ENCODE peak calls at places on chromosome 4, in six cellular contexts. E is GM06990, P is cardiac fibroblast, I is ovary, B is OCI-LY7, D is SK-N-DZ. U is an unnamed sample.

GRCh38 chr4:150215601-150216000 is 137.4 kb downstream of the DCLK2 start:
- DNase-seq in E (no peak), P (no peak), I (no peak), B (no peak), D (no peak), U (no peak)

GRCh38 chr4:1195109-1195671 is 22.8 kb upstream of the SPON2 start:
- DNase-seq in E (no peak), P (no peak), I (peak; percentile 25), B (no peak), D (no peak), U (no peak)

GRCh38 chr4:187006189-187006618 is 282.5 kb upstream of the FAT1 start:
- DNase-seq in E (no peak), P (peak; percentile 32), I (no peak), B (no peak), D (no peak), U (no peak)

GRCh38 chr4:145557720-145558119 is 61.5 kb upstream of the MMAA start:
- DNase-seq in E (no peak), P (peak; percentile 84), I (no peak), B (peak; percentile 79), D (peak; percentile 32), U (peak; percentile 61)

GRCh38 chr4:26238782-26239647 is 81.8 kb upstream of the RBPJ start:
- DNase-seq in E (no peak), P (peak; percentile 31), I (no peak), B (no peak), D (peak; percentile 43), U (no peak)

GRCh38 chr4:10183462-10183861 is 66.9 kb upstream of the WDR1 start:
- DNase-seq in E (no peak), P (no peak), I (no peak), B (no peak), D (no peak), U (no peak)

GRCh38 chr4:28225005-28225404 is 1364.4 kb downstream of the STIM2 start:
- DNase-seq in E (no peak), P (peak; percentile 57), I (no peak), B (peak; percentile 6), D (peak; percentile 56), U (no peak)

GRCh38 chr4:129098578-129098977 is 2.6 kb downstream of the C4orf33 start:
- DNase-seq in E (no peak), P (no peak), I (no peak), B (no peak), D (no peak), U (no peak)

GRCh38 chr4:94545296-94545695 is 93.6 kb downstream of the PDLIM5 start:
- DNase-seq in E (no peak), P (peak; percentile 61), I (no peak), B (no peak), D (no peak), U (no peak)

GRCh38 chr4:94678896-94679295 is 78.9 kb upstream of the BMPR1B start:
- DNase-seq in E (no peak), P (no peak), I (no peak), B (no peak), D (no peak), U (no peak)

GRCh38 chr4:7805533-7806079 is 134.1 kb downstream of the AFAP1 start:
- DNase-seq in E (no peak), P (peak; percentile 98), I (no peak), B (no peak), D (no peak), U (no peak)

GRCh38 chr4:157012781-157013180 is 41.2 kb upstream of the PDGFC start:
- DNase-seq in E (no peak), P (peak; percentile 66), I (no peak), B (no peak), D (no peak), U (no peak)

GRCh38 chr4:15031993-15032660 is 29.8 kb downstream of the CPEB2 start:
- DNase-seq in E (no peak), P (peak; percentile 28), I (no peak), B (no peak), D (no peak), U (no peak)

GRCh38 chr4:94765174-94765573 is 7.4 kb downstream of the BMPR1B start:
- DNase-seq in E (no peak), P (no peak), I (no peak), B (no peak), D (no peak), U (no peak)